ENCODE peak calls at places on chromosomes 5 and 9, in six cellular contexts. D is A549, W is stomach, H is Peyer's patch, T is HCT116, Z is body of pancreas. R is an unnamed sample. For H3K4me1, the result is how much of the 10 kb centered on the place peaks cover.

GRCh38 chr9:133621868-133622267 is 12.7 kb upstream of the FAM163B start:
- DNase-seq in D (no peak), W (no peak), H (no peak), T (no peak), Z (no peak), R (no peak)

GRCh38 chr5:72848474-72849428 is 32.3 kb downstream of the TNPO1 start:
- DNase-seq in D (peak), W (peak), H (peak), T (no peak), Z (peak), R (peak)

GRCh38 chr9:93673844-93674334 is 97.5 kb downstream of the PHF2 start:
- DNase-seq in D (no peak), W (peak), H (peak), T (no peak), Z (no peak), R (peak)

GRCh38 chr9:130549093-130549735 is 30.2 kb upstream of the FUBP3 start:
- DNase-seq in D (no peak), W (no peak), H (no peak), T (peak), Z (no peak), R (no peak)

GRCh38 chr9:135198889-135199288 is 111.4 kb downstream of the OLFM1 start:
- DNase-seq in D (no peak), W (no peak), H (no peak), T (no peak), Z (no peak), R (no peak)

GRCh38 chr9:16368425-16369087 is 501.9 kb downstream of the BNC2 start:
- DNase-seq in D (no peak), W (no peak), H (no peak), T (no peak), Z (no peak), R (no peak)

GRCh38 chr5:129963359-129963758 is 59.1 kb downstream of the CHSY3 start:
- DNase-seq in D (no peak), W (no peak), H (no peak), T (no peak), Z (no peak), R (no peak)

GRCh38 chr5:129593525-129593924 is 133.4 kb downstream of the ADAMTS19 start:
- DNase-seq in D (no peak), W (no peak), H (no peak), T (no peak), Z (no peak), R (no peak)

GRCh38 chr5:172172912-172173591 is 15.0 kb downstream of the STK10 start:
- DNase-seq in D (no peak), W (no peak), H (no peak), T (no peak), Z (no peak), R (no peak)

GRCh38 chr9:129849042-129849441 is 13.8 kb downstream of the USP20 start:
- DNase-seq in D (no peak), W (no peak), H (no peak), T (no peak), Z (no peak), R (no peak)

GRCh38 chr5:126446498-126447224 is 23.5 kb downstream of the GRAMD2B start:
- DNase-seq in D (no peak), W (no peak), H (no peak), T (peak), Z (no peak), R (no peak)

GRCh38 chr9:111839387-111839786 is 44.6 kb upstream of the SHOC1 start:
- DNase-seq in D (no peak), W (no peak), H (no peak), T (no peak), Z (peak), R (no peak)

GRCh38 chr5:180832638-180833068 is 28.4 kb downstream of the ZFP62 start:
- DNase-seq in D (no peak), W (no peak), H (no peak), T (no peak), Z (no peak), R (no peak)

GRCh38 chr5:107456281-107456715 is 214.4 kb downstream of the EFNA5 start:
- DNase-seq in D (no peak), W (no peak), H (no peak), T (no peak), Z (no peak), R (no peak)

GRCh38 chr5:51872144-51872543 is 488.9 kb downstream of the ISL1 start:
- DNase-seq in D (no peak), W (no peak), H (no peak), T (no peak), Z (no peak), R (no peak)
- TF ChIP-seq POLR2A in D (no peak), W (no peak), H (no peak), T (no peak), Z (no peak), R (no peak)

GRCh38 chr9:113316032-113316431 is 12.9 kb upstream of the RNF183 start:
- DNase-seq in D (no peak), W (no peak), H (no peak), T (no peak), Z (no peak), R (no peak)
- H3K4me1 ChIP-seq in D (under half), W (under half), H (under half), T (under half), Z (under half), R (under half)

GRCh38 chr5:112616812-112617547 is 120.7 kb upstream of the APC start:
- DNase-seq in D (no peak), W (no peak), H (no peak), T (no peak), Z (peak), R (no peak)
- TF ChIP-seq POLR2A in D (no peak), W (no peak), H (no peak), T (no peak), Z (no peak), R (no peak)

DNA sequence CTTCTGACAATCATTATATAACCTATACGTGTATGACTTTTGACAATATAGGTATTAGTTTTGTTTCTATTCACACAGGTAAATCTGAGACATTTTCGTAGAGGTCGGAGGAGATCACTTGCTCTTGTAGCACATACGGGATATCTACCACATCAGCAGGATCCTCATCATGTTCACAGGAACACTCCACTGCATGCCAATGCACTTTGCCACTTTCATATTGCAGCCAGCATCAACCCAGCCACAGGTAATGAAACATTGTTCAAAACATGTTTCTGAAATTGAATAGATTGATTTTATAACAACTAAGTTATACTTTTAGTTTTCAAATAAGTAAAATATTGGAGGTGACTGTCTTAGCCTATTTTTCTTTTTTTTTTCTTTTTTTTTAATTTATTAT is 50.0 kb downstream of the DMXL1 start:
- DNase-seq in D (no peak), W (no peak), H (no peak), T (no peak), Z (no peak), R (no peak)
- H3K4me1 ChIP-seq in D (under half), W (under half), H (under half), T (under half), Z (under half), R (under half)

R was measured in suprapubic skin.